ENCODE peak calls at places on chromosome 7, in seven cellular contexts. R is astrocyte, I is BJ, Q is endothelial cell, E is nephron progenitor cell, H is brain microvascular endothelial cell, Y is left lung. X is an unnamed sample.

GRCh38 chr7:5043661-5044060 is 2.0 kb upstream of the RBAK start:
- DNase-seq in R (no peak), I (no peak), Q (no peak), E (no peak), H (no peak), Y (no peak), X (no peak)

GRCh38 chr7:2980406-2981102 is 63.1 kb downstream of the CARD11 start:
- DNase-seq in R (no peak), I (no peak), Q (no peak), E (no peak), H (no peak), Y (peak), X (no peak)

GRCh38 chr7:27237735-27238334 is 4.8 kb upstream of the EVX1 start:
- DNase-seq in R (peak), I (no peak), Q (no peak), E (no peak), H (peak), Y (no peak), X (no peak)

GRCh38 chr7:130367836-130368235 is 12.5 kb upstream of the CPA1 start:
- DNase-seq in R (no peak), I (no peak), Q (no peak), E (no peak), H (no peak), Y (no peak), X (peak)

GRCh38 chr7:142445019-142445686 is 187.3 kb upstream of the PRSS58 start:
- DNase-seq in R (no peak), I (no peak), Q (peak), E (peak), H (no peak), Y (no peak), X (no peak)

GRCh38 chr7:42236266-42237161 is 495 bp downstream of the GLI3 start:
- DNase-seq in R (peak), I (no peak), Q (peak), E (peak), H (peak), Y (peak), X (no peak)

GRCh38 chr7:54330216-54330800 is 211.9 kb upstream of the VSTM2A start:
- DNase-seq in R (no peak), I (no peak), Q (no peak), E (no peak), H (no peak), Y (no peak), X (no peak)

GRCh38 chr7:7221602-7222038 is 39.3 kb downstream of the C1GALT1 start:
- DNase-seq in R (peak), I (peak), Q (no peak), E (no peak), H (peak), Y (no peak), X (no peak)

GRCh38 chr7:114508096-114508495 is 93.5 kb downstream of the FOXP2 start:
- DNase-seq in R (peak), I (no peak), Q (no peak), E (no peak), H (peak), Y (no peak), X (no peak)

DNA sequence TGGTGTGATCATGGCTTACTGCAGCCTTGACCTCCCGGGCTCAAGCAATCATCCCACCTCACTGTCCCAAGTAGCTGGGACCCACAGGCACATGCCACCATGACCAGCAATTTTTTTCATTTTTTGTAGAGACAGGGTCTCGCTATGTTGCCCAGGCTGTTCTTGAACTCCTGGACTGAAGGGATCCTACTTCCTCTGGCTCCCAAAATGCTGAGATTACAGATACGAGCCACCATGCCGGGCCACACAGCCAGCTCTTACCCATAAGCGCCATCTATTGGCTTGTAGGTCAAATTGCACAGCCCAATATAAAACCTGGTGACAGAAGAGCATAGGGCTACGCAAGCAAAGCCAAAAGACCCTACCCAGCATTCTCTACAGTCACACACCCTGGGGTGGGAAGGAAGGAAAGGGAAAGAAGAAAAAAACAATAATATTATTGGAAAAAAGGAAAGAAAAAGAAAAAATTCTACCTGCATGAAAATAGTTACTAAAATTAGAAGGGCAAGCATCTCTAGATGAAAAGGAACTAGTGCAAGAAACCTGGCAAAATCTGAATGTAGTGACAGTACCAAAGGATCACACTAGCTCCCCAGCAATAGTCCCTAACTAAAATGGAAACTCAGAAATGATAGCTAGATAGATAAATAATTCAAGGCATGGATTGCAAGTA is 29.4 kb upstream of the AMPH start:
- DNase-seq in R (peak), I (no peak), Q (peak), E (peak), H (peak), Y (no peak), X (peak)
- TF ChIP-seq CTCF in R (peak), I (peak), Q (peak), E (peak), H (peak), Y (peak), X (peak)

DNA sequence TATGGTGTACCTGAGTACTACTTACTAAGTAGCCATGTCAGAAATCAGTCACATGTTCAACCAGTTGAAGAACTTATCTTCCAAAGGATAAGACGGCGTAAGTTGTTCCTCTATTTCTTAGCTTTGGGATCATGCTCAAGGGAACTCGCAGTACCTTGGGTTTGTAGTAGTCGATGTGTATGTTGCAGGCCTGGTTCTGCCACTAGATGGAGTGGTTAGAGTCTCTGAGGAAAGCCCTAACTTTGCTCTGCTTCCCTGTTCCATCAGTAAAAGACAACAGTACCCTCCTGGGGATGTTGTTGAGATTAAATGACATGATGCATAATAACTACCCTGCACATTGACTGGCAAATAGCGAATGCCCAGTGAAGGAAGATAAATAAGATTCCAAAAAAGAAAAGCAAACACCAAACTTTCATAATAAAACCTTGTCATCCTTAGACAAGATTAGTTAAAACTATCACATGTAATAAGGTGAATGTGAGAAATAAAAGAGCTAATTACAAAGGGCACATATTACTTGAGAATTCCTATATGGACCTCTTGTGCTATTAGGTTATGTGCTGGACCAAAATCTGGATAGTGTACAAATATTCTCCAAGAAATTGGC is 165.9 kb downstream of the ABCA13 start:
- DNase-seq in R (peak), I (no peak), Q (peak), E (peak), H (peak), Y (no peak), X (no peak)
- TF ChIP-seq CTCF in R (peak), I (peak), Q (peak), E (peak), H (peak), Y (no peak), X (peak)

GRCh38 chr7:98755138-98755898 is 114.5 kb downstream of the TMEM130 start:
- DNase-seq in R (no peak), I (no peak), Q (no peak), E (no peak), H (no peak), Y (peak), X (no peak)
- TF ChIP-seq CTCF in R (no peak), I (no peak), Q (no peak), E (no peak), H (no peak), Y (no peak), X (no peak)

GRCh38 chr7:26233902-26234511 is 32.5 kb downstream of the CBX3 start:
- DNase-seq in R (no peak), I (no peak), Q (no peak), E (no peak), H (no peak), Y (no peak), X (no peak)
- TF ChIP-seq CTCF in R (no peak), I (no peak), Q (no peak), E (no peak), H (no peak), Y (no peak), X (no peak)

DNA sequence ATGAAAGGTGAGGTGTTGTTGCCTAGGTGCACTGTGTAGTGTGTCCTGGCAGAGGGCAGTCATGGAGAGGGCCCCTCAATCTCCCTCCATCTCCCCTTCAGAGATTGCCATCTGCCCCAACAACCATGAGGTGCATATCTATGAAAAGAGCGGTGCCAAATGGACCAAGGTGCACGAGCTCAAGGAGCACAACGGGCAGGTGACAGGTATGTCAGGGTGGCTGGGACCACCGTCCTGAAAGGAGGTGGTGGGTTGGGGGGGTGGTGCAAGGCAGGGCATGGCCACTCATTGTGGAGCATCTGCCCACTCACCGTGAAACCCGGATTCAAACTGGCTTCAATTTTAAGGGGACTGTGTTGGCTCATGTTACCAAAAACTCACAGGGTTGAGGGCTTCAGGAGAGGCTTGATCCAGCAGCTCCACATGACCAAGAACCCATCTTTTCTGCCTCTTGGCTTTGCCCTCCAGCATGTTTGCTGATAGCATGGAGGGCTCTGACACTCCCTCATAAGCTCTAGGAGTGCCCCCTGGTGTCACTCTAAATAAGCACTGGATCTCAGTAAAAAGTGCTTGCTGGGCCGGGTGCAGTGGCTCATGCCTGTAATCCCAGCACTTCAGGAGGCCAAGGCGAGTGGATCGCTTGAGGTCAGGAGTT is 12.2 kb downstream of the ARPC1B start:
- DNase-seq in R (no peak), I (no peak), Q (no peak), E (no peak), H (no peak), Y (peak), X (no peak)
- TF ChIP-seq CTCF in R (peak), I (peak), Q (no peak), E (no peak), H (peak), Y (no peak), X (peak)

DNA sequence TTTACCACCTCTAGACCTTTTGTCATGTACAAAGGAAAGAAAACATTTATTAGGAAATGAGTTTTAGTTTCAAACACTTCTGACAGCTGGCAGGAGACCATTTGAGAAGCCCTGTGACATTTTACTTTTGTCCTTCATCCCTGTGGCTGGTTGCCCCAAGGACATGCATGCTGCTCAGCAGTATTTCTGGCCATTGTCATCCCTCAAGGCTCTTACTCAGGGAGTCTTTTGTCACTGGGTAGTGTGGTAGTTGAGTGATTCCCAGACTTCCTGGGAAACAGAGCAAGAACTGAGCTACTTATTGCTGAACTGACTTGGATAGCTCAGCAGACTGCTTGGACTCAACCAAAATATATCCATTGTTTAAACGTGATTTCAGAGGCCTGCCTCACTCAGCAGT is 142.8 kb downstream of the LRRC4 start:
- DNase-seq in R (no peak), I (no peak), Q (no peak), E (no peak), H (no peak), Y (no peak), X (no peak)
- TF ChIP-seq CTCF in R (no peak), I (no peak), Q (no peak), E (no peak), H (no peak), Y (no peak), X (no peak)

X was measured in CD14-positive monocyte.